ENCODE peak calls at places on chromosomes 11 and 22, in five cellular contexts. D is transverse colon, W is HepG2, L is stomach, R is sigmoid colon. M is an unnamed sample.

GRCh38 chr11:69171476-69171875 is 15.7 kb downstream of the SMIM38 start:
- DNase-seq in D (no peak), W (no peak), L (no peak), R (no peak), M (no peak)

GRCh38 chr11:10441652-10442503 is 13.2 kb upstream of the AMPD3 start:
- DNase-seq in D (no peak), W (no peak), L (no peak), R (no peak), M (no peak)

GRCh38 chr11:45599161-45599943 is 66.1 kb downstream of the CHST1 start:
- DNase-seq in D (no peak), W (no peak), L (no peak), R (peak; percentile 27), M (no peak)

GRCh38 chr11:19359425-19360000 is 118.8 kb upstream of the E2F8 start:
- DNase-seq in D (no peak), W (no peak), L (no peak), R (no peak), M (no peak)

GRCh38 chr11:32071811-32072210 is 19.1 kb upstream of the RCN1 start:
- DNase-seq in D (no peak), W (peak; percentile 11), L (no peak), R (no peak), M (no peak)

GRCh38 chr22:19880786-19881569 is 26.3 kb upstream of the GNB1L start:
- DNase-seq in D (no peak), W (peak; percentile 96), L (no peak), R (peak; percentile 74), M (peak; percentile 84)

GRCh38 chr22:19287889-19288288 is 3.6 kb downstream of the CLTCL1 start:
- DNase-seq in D (no peak), W (no peak), L (no peak), R (no peak), M (no peak)

GRCh38 chr11:95577716-95578460 is 211.7 kb downstream of the FAM76B start:
- DNase-seq in D (no peak), W (no peak), L (no peak), R (no peak), M (no peak)

GRCh38 chr11:60633645-60634044 is 65.8 kb upstream of the MS4A8 start:
- DNase-seq in D (no peak), W (no peak), L (no peak), R (no peak), M (no peak)

GRCh38 chr11:124608146-124608545 is 3.1 kb upstream of the PANX3 start:
- DNase-seq in D (no peak), W (no peak), L (no peak), R (no peak), M (no peak)

GRCh38 chr11:8729837-8730696 is 47.5 kb downstream of the RPL27A start:
- DNase-seq in D (no peak), W (no peak), L (no peak), R (no peak), M (no peak)

GRCh38 chr11:121439337-121439736 is 12.8 kb upstream of the SORL1 start:
- DNase-seq in D (no peak), W (no peak), L (no peak), R (no peak), M (no peak)
- H3K4me1 ChIP-seq in D (no peaks in the 10 kb centered on the region), W (no peaks in the 10 kb centered on the region), L (no peaks in the 10 kb centered on the region), R (no peaks in the 10 kb centered on the region), M (peaks cover 11% of the 10 kb centered on the region)

GRCh38 chr22:49136816-49137180 is 690.9 kb downstream of the BRD1 start:
- DNase-seq in D (no peak), W (no peak), L (no peak), R (no peak), M (no peak)

GRCh38 chr22:49139492-49140151 is 688.1 kb downstream of the BRD1 start:
- DNase-seq in D (no peak), W (no peak), L (no peak), R (no peak), M (no peak)

GRCh38 chr22:49137216-49137840 is 690.3 kb downstream of the BRD1 start:
- DNase-seq in D (no peak), W (no peak), L (no peak), R (no peak), M (peak; percentile 47)

GRCh38 chr22:49136041-49136815 is 691.4 kb downstream of the BRD1 start:
- DNase-seq in D (no peak), W (no peak), L (no peak), R (peak; percentile 27), M (no peak)

DNA sequence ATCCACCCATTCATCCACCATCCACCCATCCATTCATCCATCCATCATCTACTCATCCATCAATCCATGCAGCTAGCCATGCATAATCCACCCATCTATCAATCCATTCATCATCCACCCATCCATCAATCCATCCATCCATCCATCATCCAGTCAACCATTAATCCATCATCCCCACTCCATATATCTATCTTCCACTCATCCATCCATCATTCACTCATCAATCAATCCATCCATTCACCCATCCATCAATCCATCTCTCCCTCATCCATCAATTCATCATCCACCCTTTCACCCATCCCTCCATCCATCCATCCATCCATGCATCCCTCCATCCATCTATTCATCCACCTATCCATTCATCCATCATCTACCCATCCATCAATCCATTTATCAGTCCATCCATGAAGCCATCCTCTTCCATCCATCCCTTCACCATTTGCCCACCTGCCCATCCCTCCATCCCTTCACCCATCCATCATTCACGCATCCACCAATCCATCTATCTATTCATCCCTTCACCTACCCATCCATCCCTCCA is 689.4 kb downstream of the BRD1 start:
- DNase-seq in D (no peak), W (no peak), L (no peak), R (no peak), M (no peak)
- TF ChIP-seq EP300 in D (no peak), W (no peak), L (no peak), R (no peak), M (no peak)

DNA sequence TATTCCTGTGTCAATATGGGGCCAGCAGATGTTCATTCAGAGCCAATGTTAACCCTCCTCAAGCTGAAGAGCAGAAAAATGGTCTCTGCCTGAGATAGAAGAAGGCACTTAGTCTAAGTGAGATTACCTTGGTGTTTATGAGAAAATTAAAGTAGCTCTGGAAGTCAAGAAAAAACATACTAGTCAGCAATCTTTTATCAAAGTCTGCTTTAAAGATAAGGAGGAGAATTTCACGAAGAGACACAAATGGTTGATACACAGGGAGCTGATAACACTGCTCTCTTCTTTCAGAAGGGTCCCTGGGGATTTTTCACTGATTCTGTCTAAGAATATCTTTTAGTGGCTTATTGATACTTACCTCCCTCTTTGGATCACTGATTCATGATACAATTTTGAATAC is 328.1 kb downstream of the TTC28 start:
- DNase-seq in D (no peak), W (no peak), L (no peak), R (no peak), M (no peak)
- TF ChIP-seq POLR2AphosphoS5 in D (no peak), W (no peak), L (no peak), R (no peak), M (no peak)

GRCh38 chr22:50118129-50118528 is 28.3 kb downstream of the MOV10L1 start:
- DNase-seq in D (no peak), W (no peak), L (no peak), R (no peak), M (peak; percentile 18)

GRCh38 chr22:50119169-50119767 is 29.5 kb downstream of the MOV10L1 start:
- DNase-seq in D (no peak), W (no peak), L (no peak), R (peak; percentile 54), M (peak; percentile 60)

GRCh38 chr22:50118557-50119168 is 28.9 kb downstream of the MOV10L1 start:
- DNase-seq in D (peak; percentile 15), W (peak; percentile 10), L (no peak), R (peak; percentile 76), M (no peak)

GRCh38 chr22:50121202-50121740 is 31.5 kb downstream of the MOV10L1 start:
- DNase-seq in D (no peak), W (no peak), L (no peak), R (peak; percentile 45), M (no peak)

DNA sequence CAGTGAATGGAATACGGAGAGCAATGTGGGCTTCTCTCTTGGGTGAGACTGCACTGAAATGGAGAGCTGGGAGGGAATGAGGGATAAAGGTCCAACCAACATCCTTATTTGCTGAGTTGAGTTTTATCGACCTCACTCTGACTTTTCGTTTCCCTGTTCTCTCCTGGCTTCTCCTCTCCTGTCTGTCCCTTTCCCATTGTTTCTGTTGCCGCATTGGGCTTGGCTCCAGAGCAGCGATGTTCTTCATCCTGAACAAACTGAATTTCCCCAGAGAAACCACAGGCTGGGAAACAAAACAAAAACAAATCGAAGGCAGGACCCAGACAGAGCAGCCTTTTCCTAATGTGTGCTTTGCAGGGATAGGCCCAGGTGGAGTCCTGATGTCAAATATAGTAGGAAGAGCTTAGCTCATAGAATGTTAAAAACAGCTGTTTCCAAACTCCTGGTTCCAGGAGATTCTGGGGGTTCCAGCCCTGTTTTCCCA is 30.0 kb downstream of the MOV10L1 start:
- DNase-seq in D (no peak), W (no peak), L (no peak), R (peak; percentile 28), M (no peak)
- H3K4me1 ChIP-seq in D (no peaks in the 10 kb centered on the region), W (peaks cover 29% of the 10 kb centered on the region), L (no peaks in the 10 kb centered on the region), R (no peaks in the 10 kb centered on the region), M (no peaks in the 10 kb centered on the region)

DNA sequence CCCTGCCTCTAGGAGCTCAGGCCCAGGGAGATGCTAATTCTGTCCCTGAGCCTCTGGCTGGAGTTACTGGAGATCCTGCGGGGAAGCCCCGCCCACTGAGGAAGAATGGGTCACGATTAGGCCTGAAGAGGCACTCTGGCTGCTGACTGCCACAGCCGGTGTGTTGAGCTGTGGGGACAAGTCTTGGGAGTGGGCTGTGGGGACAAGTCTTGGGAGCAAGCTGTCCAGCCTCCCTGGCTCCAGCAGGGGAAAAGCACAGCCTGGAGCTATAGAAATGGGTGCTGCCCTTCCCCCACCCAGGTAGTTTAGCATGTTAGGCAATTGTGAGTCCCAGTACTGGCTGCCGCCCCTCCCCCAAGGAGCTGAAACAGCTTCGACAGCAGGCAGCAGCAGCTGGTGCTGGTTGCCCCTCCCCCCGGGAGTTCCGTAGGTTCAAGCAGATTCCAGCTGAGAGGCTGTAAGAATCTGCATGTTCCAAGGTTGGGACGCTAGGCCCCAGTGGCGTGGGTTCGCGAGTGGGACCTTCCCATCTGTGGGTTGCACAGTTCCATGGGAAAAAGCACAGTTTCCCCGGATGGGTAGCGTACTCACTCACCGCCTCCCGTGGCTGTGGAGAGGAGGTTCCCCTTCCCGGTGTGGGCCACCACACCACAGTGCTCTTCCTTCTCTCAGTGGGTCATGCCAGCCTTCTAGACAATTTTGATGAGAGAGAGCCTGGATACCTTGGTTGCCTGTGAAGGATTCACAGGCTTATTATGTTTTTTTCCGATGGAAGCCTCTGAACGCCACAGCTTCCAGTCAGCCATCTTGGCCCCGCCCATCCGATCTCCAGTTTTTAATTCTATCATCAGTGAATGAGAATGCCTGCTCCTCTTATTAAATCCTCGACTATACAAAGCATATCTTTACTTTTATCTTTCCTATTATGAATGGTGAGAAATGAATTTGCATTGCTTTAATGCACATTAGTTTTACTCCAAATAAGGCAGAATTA is 61.5 kb downstream of the MSANTD4 start:
- DNase-seq in D (no peak), W (peak; percentile 2), L (no peak), R (no peak), M (no peak)
- TF ChIP-seq EP300 in D (no peak), W (no peak), L (no peak), R (no peak), M (no peak)

DNA sequence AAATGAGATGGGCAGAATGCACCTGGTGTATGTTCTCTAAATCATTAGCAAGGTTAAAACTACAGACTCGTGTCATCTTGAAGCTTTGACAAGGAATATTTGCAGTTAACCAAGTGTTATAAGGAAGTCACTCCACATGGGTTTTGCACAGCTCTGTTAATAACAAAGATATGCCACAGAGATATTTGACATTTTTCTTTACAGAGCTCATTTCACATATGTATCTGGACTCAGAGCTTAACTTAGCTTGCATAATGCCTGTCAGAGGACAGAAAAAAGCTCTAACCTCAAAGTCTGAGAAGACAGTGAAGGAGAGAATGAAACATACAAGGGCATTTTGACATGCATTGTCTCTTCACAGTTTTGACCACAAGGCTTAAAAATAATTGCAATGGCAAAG is 105.5 kb downstream of the C11orf87 start:
- DNase-seq in D (no peak), W (no peak), L (no peak), R (no peak), M (no peak)
- TF ChIP-seq POLR2AphosphoS5 in D (no peak), W (no peak), L (no peak), R (no peak), M (no peak)

M was measured in suprapubic skin.